ENCODE peak calls at places on chromosomes 16 and 17, in five cellular contexts. K, Z, V, W and H are unnamed samples.

GRCh38 chr17:47905221-47905733 is 9.2 kb downstream of the SP2 start:
- DNase-seq in W (peak), K (no peak), Z (no peak), V (peak), H (no peak)

GRCh38 chr16:29702307-29702706 is 23.3 kb downstream of the QPRT start:
- DNase-seq in Z (no peak), W (no peak), V (no peak), K (no peak), H (no peak)

GRCh38 chr17:28925912-28926365 is 23.1 kb upstream of the DHRS13 start:
- DNase-seq in W (no peak), Z (no peak), K (no peak), V (peak), H (no peak)

GRCh38 chr17:63476857-63477470 is at the start of gene ACE:
- DNase-seq in K (no peak), W (no peak), V (no peak), Z (peak), H (peak)

GRCh38 chr17:29561541-29562517 is 5.0 kb downstream of the ABHD15 start:
- DNase-seq in W (no peak), Z (no peak), K (no peak), V (no peak), H (peak)

GRCh38 chr17:76094046-76094445 is 9.5 kb downstream of the EXOC7 start:
- DNase-seq in K (no peak), V (no peak), W (no peak), Z (no peak), H (no peak)

GRCh38 chr17:28967240-28968135 is 16.2 kb upstream of the PHF12 start:
- DNase-seq in W (no peak), Z (no peak), K (no peak), V (no peak), H (peak)

GRCh38 chr16:85220125-85220839 is 108.0 kb upstream of the CIBAR2 start:
- DNase-seq in K (no peak), V (peak), W (no peak), Z (peak), H (peak)

GRCh38 chr17:72878975-72879660 is 213.4 kb downstream of the SLC39A11 start:
- DNase-seq in Z (no peak), W (no peak), K (no peak), V (no peak), H (no peak)

GRCh38 chr16:35188288-35189155 is 1729.1 kb downstream of the TP53TG3F start:
- DNase-seq in K (no peak), V (peak), W (no peak), Z (no peak), H (no peak)

GRCh38 chr17:38748329-38749221 is at the start of gene PCGF2:
- DNase-seq in V (peak), Z (peak), W (peak), K (peak), H (peak)

GRCh38 chr17:41004397-41004796 is 4.5 kb downstream of the KRTAP3-1 start:
- DNase-seq in Z (no peak), K (no peak), V (no peak), W (no peak), H (no peak)

GRCh38 chr17:73717690-73718089 is 73.4 kb upstream of the SDK2 start:
- DNase-seq in W (no peak), V (no peak), Z (no peak), K (no peak), H (no peak)

GRCh38 chr16:85429776-85430522 is 183.2 kb upstream of the GSE1 start:
- DNase-seq in K (no peak), Z (no peak), W (no peak), V (no peak), H (peak)

GRCh38 chr16:27721548-27722265 is 171.8 kb downstream of the KATNIP start:
- DNase-seq in Z (no peak), K (no peak), V (no peak), W (peak), H (no peak)

GRCh38 chr16:3637371-3637923 is 17.0 kb upstream of the DNASE1 start:
- DNase-seq in Z (no peak), K (no peak), W (no peak), V (no peak), H (no peak)

GRCh38 chr17:55769625-55770000 is 18.8 kb downstream of the PCTP start:
- DNase-seq in W (no peak), V (peak), K (no peak), Z (peak), H (no peak)

GRCh38 chr16:48831081-48831722 is 221.2 kb upstream of the N4BP1 start:
- DNase-seq in W (no peak), Z (no peak), K (peak), V (no peak), H (peak)

GRCh38 chr17:77266891-77267341 is 126.1 kb downstream of the SEC14L1 start:
- DNase-seq in V (no peak), Z (no peak), K (no peak), W (no peak), H (no peak)
- TF ChIP-seq CTCF in V (peak), Z (no peak), K (peak), W (no peak), H (no peak)

GRCh38 chr17:688100-688989 is 26.3 kb downstream of the VPS53 start:
- DNase-seq in K (no peak), W (no peak), V (no peak), Z (no peak), H (no peak)
- TF ChIP-seq CTCF in K (peak), W (no peak), V (peak), Z (no peak), H (peak)

DNA sequence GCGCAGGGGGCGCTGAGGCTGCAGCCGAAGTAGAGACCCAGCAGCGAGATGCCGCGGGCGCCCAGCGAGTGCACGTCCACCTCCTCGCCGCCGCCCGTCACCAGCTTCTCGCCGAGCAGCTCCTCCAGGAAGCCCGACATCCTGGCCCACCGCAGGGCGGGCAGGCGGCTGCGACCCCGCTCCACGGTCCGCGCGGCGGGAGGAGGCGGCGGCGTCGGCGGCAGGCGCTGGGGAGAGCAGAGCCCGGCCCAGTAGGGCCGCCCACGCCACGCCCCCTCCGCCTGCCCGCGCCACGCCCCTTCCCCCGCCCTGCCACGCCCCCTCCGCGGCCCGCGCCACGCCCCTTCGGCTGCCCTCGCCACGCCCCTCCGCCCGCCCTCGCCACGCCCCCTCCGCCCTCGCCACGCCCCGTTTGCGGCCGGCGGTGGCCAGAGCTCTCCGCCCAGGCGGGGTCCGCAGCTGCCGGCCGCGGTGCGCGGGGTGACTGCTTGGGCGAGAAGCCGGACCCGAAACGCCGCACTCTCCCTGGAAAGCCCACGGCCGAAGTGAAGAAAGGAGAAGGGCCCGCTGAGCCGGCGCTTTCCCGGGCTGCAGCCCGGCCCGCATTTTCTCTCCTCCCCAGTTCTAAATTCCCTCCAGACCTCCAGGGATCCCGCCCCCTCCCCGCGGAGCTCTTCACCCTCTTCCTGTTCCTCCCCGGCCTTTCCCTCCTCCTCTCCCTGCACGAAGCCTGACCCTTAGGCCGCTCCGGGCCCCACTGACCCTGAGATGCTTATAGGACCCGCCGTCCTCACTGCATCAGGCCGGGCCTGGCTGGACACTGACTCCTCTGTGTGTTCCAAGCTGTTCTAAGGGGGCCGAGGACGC is at the start of gene NXN:
- DNase-seq in Z (peak), K (peak), W (peak), V (peak), H (peak)
- TF ChIP-seq CTCF in Z (no peak), K (peak), W (no peak), V (peak), H (no peak)

DNA sequence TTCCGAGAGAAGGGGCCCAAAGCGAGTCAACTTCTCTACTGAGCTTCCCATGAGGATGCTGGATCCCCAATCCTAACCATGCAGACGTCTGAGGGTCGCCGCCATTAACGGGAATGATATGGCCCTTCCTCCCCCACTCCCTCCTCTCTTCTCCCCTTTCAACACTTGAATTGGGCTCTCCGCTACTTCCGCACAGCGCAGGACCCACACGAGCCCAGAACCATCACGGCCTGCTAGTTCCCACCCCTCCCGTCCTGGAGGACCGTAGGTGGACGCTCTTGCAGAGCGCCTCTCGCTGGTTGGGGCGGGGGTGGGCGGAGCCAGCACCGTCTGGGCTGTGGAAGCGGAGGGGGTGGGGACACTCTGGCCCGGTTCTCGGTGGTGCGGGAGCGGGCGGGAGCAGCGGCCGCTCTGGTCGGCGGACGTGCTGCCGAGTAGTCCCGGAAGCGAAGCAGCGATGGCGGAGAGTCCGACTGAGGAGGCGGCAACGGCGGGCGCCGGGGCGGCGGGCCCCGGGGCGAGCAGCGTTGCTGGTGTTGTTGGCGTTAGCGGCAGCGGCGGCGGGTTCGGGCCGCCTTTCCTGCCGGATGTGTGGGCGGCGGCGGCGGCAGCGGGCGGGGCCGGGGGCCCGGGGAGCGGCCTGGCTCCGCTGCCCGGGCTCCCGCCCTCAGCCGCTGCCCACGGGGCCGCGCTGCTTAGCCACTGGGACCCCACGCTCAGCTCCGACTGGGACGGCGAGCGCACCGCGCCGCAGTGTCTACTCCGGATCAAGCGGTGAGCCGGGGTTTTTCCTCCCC is at the start of gene UBE2Z:
- DNase-seq in K (peak), W (peak), Z (peak), V (peak), H (peak)
- TF ChIP-seq CTCF in K (no peak), W (peak), Z (no peak), V (peak), H (no peak)

GRCh38 chr16:2228161-2228824 is 4.9 kb downstream of the E4F1 start:
- DNase-seq in V (no peak), Z (no peak), W (no peak), K (no peak), H (no peak)

GRCh38 chr16:2226918-2227317 is 3.5 kb downstream of the E4F1 start:
- DNase-seq in W (no peak), Z (no peak), K (no peak), V (no peak), H (no peak)

GRCh38 chr16:2224183-2224486 is 744 bp downstream of the E4F1 start:
- DNase-seq in W (no peak), Z (no peak), V (peak), K (no peak), H (no peak)

GRCh38 chr16:2226245-2226793 is 2.9 kb downstream of the E4F1 start:
- DNase-seq in Z (no peak), W (no peak), V (no peak), K (no peak), H (no peak)

GRCh38 chr16:2223375-2224182 is at the start of gene E4F1:
- DNase-seq in W (peak), K (peak), Z (peak), V (peak), H (peak)
- TF ChIP-seq CTCF in W (peak), K (no peak), Z (no peak), V (peak), H (no peak)